ENCODE peak calls at places on chromosome 15, in six cellular contexts. Y is cardiac muscle cell; U is CD8-positive, alpha-beta T cell; H is AG10803; Z is B cell; P is mesothelial cell of epicardium. X is an unnamed sample.

GRCh38 chr15:57118013-57118799 is 199.8 kb downstream of the TCF12 start:
- DNase-seq in Y (peak), U (no peak), H (peak), Z (no peak), P (no peak), X (no peak)

GRCh38 chr15:89500397-89501270 is 4.3 kb upstream of the RHCG start:
- DNase-seq in Y (no peak), U (no peak), H (no peak), Z (peak), P (peak), X (no peak)

GRCh38 chr15:65323071-65323511 is 18.6 kb downstream of the RNU5B-1 start:
- DNase-seq in Y (peak), U (no peak), H (peak), Z (no peak), P (peak), X (no peak)

GRCh38 chr15:49288411-49288810 is 118.4 kb downstream of the GALK2 start:
- DNase-seq in Y (no peak), U (no peak), H (peak), Z (no peak), P (no peak), X (no peak)

GRCh38 chr15:83850846-83851245 is 196.9 kb downstream of the ADAMTSL3 start:
- DNase-seq in Y (no peak), U (no peak), H (no peak), Z (no peak), P (no peak), X (no peak)

GRCh38 chr15:22806664-22807063 is 20.2 kb downstream of the NIPA1 start:
- DNase-seq in Y (peak), U (no peak), H (no peak), Z (no peak), P (no peak), X (no peak)

GRCh38 chr15:33093234-33093633 is 101.3 kb downstream of the FMN1 start:
- DNase-seq in Y (no peak), U (no peak), H (no peak), Z (no peak), P (no peak), X (no peak)

GRCh38 chr15:58138106-58138505 is at the start of gene AQP9:
- DNase-seq in Y (no peak), U (no peak), H (peak), Z (no peak), P (no peak), X (no peak)

GRCh38 chr15:61474796-61475195 is 245.7 kb upstream of the RORA start:
- DNase-seq in Y (peak), U (no peak), H (peak), Z (no peak), P (no peak), X (no peak)

GRCh38 chr15:72153269-72153668 is 35.1 kb downstream of the SENP8 start:
- DNase-seq in Y (no peak), U (no peak), H (no peak), Z (no peak), P (no peak), X (no peak)

GRCh38 chr15:101020945-101021344 is 101.8 kb downstream of the LRRK1 start:
- DNase-seq in Y (no peak), U (peak), H (no peak), Z (no peak), P (no peak), X (peak)

GRCh38 chr15:68098465-68098864 is 44.4 kb downstream of the PIAS1 start:
- DNase-seq in Y (no peak), U (no peak), H (no peak), Z (no peak), P (no peak), X (no peak)

GRCh38 chr15:63187589-63188226 is 1.7 kb upstream of the RAB8B start:
- DNase-seq in Y (no peak), U (no peak), H (no peak), Z (no peak), P (no peak), X (no peak)

GRCh38 chr15:62742409-62743171 is 300.0 kb upstream of the TPM1 start:
- DNase-seq in Y (peak), U (no peak), H (peak), Z (no peak), P (peak), X (no peak)

GRCh38 chr15:32851619-32852416 is 134.0 kb downstream of the GREM1 start:
- DNase-seq in Y (peak), U (no peak), H (peak), Z (no peak), P (no peak), X (no peak)

GRCh38 chr15:76235186-76235826 is 76.0 kb downstream of the ETFA start:
- DNase-seq in Y (peak), U (no peak), H (peak), Z (no peak), P (no peak), X (no peak)

GRCh38 chr15:70504305-70504951 is 258.9 kb downstream of the UACA start:
- DNase-seq in Y (peak), U (no peak), H (peak), Z (peak), P (no peak), X (no peak)

GRCh38 chr15:34217587-34218225 is 7.1 kb upstream of the EMC4 start:
- DNase-seq in Y (no peak), U (no peak), H (peak), Z (no peak), P (no peak), X (no peak)

GRCh38 chr15:67140078-67140833 is 74.9 kb downstream of the SMAD3 start:
- DNase-seq in Y (no peak), U (no peak), H (no peak), Z (peak), P (no peak), X (no peak)

GRCh38 chr15:46709461-46709860 is 1007.8 kb upstream of the SEMA6D start:
- DNase-seq in Y (no peak), U (no peak), H (no peak), Z (no peak), P (no peak), X (no peak)

GRCh38 chr15:95017950-95018349 is 786.6 kb downstream of the MCTP2 start:
- DNase-seq in Y (peak), U (no peak), H (no peak), Z (no peak), P (peak), X (no peak)

GRCh38 chr15:68312701-68313204 is 35.2 kb downstream of the FEM1B start:
- DNase-seq in Y (peak), U (peak), H (no peak), Z (no peak), P (peak), X (peak)

GRCh38 chr15:69758810-69759410 is 306.3 kb downstream of the RPLP1 start:
- DNase-seq in Y (peak), U (peak), H (peak), Z (peak), P (no peak), X (no peak)

GRCh38 chr15:100292010-100292409 is 49.8 kb downstream of the ADAMTS17 start:
- DNase-seq in Y (no peak), U (no peak), H (no peak), Z (no peak), P (no peak), X (peak)

GRCh38 chr15:62571072-62571471 is 406.0 kb upstream of the C2CD4B start:
- DNase-seq in Y (no peak), U (no peak), H (no peak), Z (no peak), P (no peak), X (no peak)

GRCh38 chr15:73997986-73998385 is 3.5 kb downstream of the PML start:
- DNase-seq in Y (no peak), U (no peak), H (no peak), Z (no peak), P (no peak), X (no peak)
- TF ChIP-seq CTCF in Y (no peak), U (no peak), H (no peak), Z (no peak), P (no peak), X (no peak)

GRCh38 chr15:31323627-31324026 is 3.0 kb upstream of the KLF13 start:
- DNase-seq in Y (no peak), U (no peak), H (no peak), Z (no peak), P (no peak), X (no peak)

GRCh38 chr15:31325976-31326728 is 483 bp upstream of the KLF13 start:
- DNase-seq in Y (peak), U (peak), H (peak), Z (peak), P (peak), X (peak)

GRCh38 chr15:31326729-31327673 is at the start of gene KLF13:
- DNase-seq in Y (peak), U (peak), H (peak), Z (peak), P (no peak), X (no peak)

GRCh38 chr15:31325432-31325975 is 1.1 kb upstream of the KLF13 start:
- DNase-seq in Y (no peak), U (peak), H (no peak), Z (peak), P (peak), X (no peak)

GRCh38 chr15:31324739-31325431 is 1.8 kb upstream of the KLF13 start:
- DNase-seq in Y (no peak), U (no peak), H (no peak), Z (no peak), P (no peak), X (no peak)
- TF ChIP-seq CTCF in Y (no peak), U (no peak), H (no peak), Z (no peak), P (no peak), X (no peak)

GRCh38 chr15:78540135-78540954 is at the start of gene PSMA4:
- DNase-seq in Y (peak), U (peak), H (peak), Z (peak), P (peak), X (peak)
- TF ChIP-seq CTCF in Y (peak), U (no peak), H (no peak), Z (peak), P (no peak), X (peak)

GRCh38 chr15:98381446-98381845 is 266.9 kb upstream of the IGF1R start:
- DNase-seq in Y (no peak), U (no peak), H (no peak), Z (peak), P (no peak), X (peak)

GRCh38 chr15:98384328-98385029 is 263.9 kb upstream of the IGF1R start:
- DNase-seq in Y (no peak), U (no peak), H (no peak), Z (peak), P (no peak), X (peak)

GRCh38 chr15:98383571-98383970 is 264.8 kb upstream of the IGF1R start:
- DNase-seq in Y (no peak), U (no peak), H (no peak), Z (no peak), P (no peak), X (peak)

GRCh38 chr15:98386594-98386993 is 261.7 kb upstream of the IGF1R start:
- DNase-seq in Y (no peak), U (no peak), H (no peak), Z (no peak), P (no peak), X (no peak)

GRCh38 chr15:98382139-98382538 is 266.2 kb upstream of the IGF1R start:
- DNase-seq in Y (no peak), U (no peak), H (no peak), Z (peak), P (no peak), X (peak)
- TF ChIP-seq CTCF in Y (no peak), U (no peak), H (no peak), Z (no peak), P (no peak), X (no peak)